ENCODE peak calls at places on chromosomes 4 and X, in four cellular contexts. B is SK-N-SH, Z is HepG2, L is K562. T is an unnamed sample.

GRCh38 chr4:104728380-104729122 is 233.9 kb upstream of the CXXC4 start:
- DNase-seq in B (no peak), Z (peak), L (no peak), T (no peak)

GRCh38 chrX:129478516-129478915 is 44.8 kb downstream of the SMARCA1 start:
- DNase-seq in B (no peak), Z (no peak), L (no peak), T (no peak)

GRCh38 chr4:97016186-97016945 is 1126.9 kb downstream of the STPG2 start:
- DNase-seq in B (no peak), Z (no peak), L (no peak), T (no peak)

GRCh38 chrX:106306391-106306947 is 138.4 kb downstream of the PWWP3B start:
- DNase-seq in B (no peak), Z (no peak), L (no peak), T (no peak)

GRCh38 chr4:5933996-5934831 is 41.3 kb upstream of the CRMP1 start:
- DNase-seq in B (no peak), Z (no peak), L (no peak), T (no peak)

GRCh38 chr4:176198316-176198903 is 3.0 kb upstream of the SPATA4 start:
- DNase-seq in B (no peak), Z (no peak), L (no peak), T (no peak)

GRCh38 chrX:132853040-132853439 is 105.4 kb downstream of the HS6ST2 start:
- DNase-seq in B (no peak), Z (no peak), L (no peak), T (no peak)

GRCh38 chrX:21638311-21638710 is 19.8 kb downstream of the KLHL34 start:
- DNase-seq in B (no peak), Z (no peak), L (no peak), T (no peak)

GRCh38 chr4:125517831-125518230 is 203.1 kb downstream of the FAT4 start:
- DNase-seq in B (no peak), Z (no peak), L (no peak), T (no peak)

GRCh38 chrX:116317409-116317808 is 119.0 kb upstream of the SLC6A14 start:
- DNase-seq in B (no peak), Z (no peak), L (no peak), T (no peak)

GRCh38 chr4:37392540-37393255 is 148.2 kb downstream of the NWD2 start:
- DNase-seq in B (no peak), Z (no peak), L (no peak), T (no peak)

DNA sequence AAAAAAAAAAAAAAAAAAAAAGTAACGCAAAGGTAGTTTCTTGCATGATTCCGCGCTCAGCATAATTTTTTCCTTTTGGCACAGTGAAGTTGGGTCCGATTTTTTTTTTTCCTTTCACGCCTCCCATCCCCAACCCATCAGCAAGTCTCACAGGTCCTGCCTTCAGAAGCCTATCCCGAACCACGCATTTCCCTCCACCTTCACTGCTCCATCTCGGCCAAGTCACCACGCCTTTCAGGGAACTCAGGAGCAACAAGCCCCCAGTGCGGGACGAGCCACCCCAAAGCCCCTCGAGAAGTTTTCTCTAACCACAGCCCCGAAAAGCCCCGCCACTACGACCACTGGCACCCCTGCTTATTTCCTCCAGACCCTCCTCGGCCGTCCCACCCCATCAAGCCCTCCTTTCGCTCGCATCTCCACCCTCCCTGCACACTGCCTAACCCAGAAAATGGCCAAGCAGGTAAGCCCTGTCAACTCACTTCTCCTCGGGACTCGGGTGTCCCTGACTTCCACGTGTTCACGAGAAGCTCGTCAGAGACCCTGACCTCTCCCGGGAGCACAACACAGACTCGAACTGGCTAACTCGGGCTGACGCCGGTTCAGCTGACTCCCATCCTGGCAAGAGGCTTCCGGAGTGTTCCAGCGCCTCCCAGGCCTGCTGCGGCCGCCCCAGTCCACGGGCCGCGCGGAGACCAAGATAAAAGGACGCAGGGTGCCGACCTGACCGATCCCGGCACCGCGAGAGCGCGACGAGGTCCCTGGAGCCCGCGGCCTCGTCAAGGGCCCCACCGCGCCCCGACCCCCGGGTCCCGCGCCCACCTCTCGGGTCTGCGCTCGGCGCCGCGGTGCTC is 839 bp downstream of the SLBP start:
- DNase-seq in B (no peak), Z (no peak), L (no peak), T (no peak)
- TF ChIP-seq RFX5 in B (no peak), Z (no peak), L (no peak), T (no peak)

DNA sequence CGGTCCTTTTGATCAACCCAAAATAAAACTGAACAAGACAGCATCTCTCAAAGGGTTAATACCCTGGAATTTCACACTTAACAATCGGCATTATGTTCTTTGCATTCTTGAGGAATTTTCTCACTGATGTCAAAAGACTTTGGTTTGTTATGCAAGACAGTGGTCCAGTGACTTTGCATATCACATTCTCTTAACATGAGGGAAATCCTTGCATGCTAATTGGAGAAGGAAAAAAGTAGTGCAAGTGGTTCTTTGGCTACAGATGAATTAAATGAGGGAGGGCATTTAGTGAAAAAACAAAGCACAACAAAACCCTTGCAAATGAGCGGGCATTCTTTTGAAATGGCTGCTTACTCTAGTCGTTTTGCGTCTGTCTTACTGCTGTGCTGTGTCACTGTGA is 105.1 kb upstream of the LIMCH1 start:
- DNase-seq in B (no peak), Z (no peak), L (no peak), T (no peak)
- TF ChIP-seq EP300 in B (no peak), Z (no peak), L (no peak), T (no peak)

GRCh38 chr4:17066972-17067371 is 168.5 kb upstream of the LDB2 start:
- DNase-seq in B (no peak), Z (no peak), L (no peak), T (no peak)
- TF ChIP-seq RFX5 in B (no peak), Z (no peak), L (no peak), T (no peak)

DNA sequence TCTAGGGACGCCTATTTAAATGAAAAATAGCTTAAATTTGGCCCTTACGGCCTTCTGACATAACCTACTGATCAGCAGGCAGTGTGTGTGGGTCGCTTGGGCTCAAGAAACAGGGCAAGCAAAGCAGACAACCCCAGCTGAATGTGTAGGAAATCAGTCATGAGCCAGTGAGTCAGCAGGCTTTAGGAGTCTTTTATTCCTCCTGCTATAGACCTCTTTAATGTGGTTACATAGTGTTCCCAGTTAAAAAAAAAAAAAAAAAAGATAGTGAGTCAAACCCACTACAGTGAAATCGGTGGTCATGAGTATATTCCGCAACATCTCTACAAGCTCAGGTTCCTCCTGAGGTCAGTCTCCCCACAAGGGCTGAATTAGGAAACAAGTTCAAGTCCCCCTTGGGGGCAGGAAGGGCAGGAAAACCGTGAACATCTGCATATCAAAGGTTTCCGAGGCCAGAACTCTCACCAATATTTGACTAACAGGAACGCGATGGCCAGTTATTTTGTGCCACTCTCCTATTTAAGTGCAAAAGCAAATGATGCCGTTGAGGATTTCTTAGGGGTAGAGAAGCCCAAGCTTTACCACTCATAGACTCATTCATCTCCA is 32.7 kb downstream of the ACSL1 start:
- DNase-seq in B (no peak), Z (peak), L (no peak), T (no peak)
- TF ChIP-seq EP300 in B (no peak), Z (no peak), L (peak), T (no peak)